ENCODE peak calls at places on chromosomes 5 and 9, in eight cellular contexts. B, H, U, Z, D, C, Q and G are unnamed samples.

GRCh38 chr5:14445581-14446290 is 135.9 kb upstream of the OTULINL start:
- DNase-seq in C (no peak), B (peak), H (peak), Q (no peak), D (no peak), Z (no peak), U (no peak), G (peak)

GRCh38 chr5:2902742-2903297 is 151.3 kb upstream of the IRX2 start:
- DNase-seq in U (no peak), Z (no peak), H (peak), C (no peak), D (no peak), Q (peak), B (no peak), G (no peak)

GRCh38 chr5:15020731-15021130 is 149.2 kb upstream of the ANKH start:
- DNase-seq in U (no peak), H (no peak), Z (no peak), Q (no peak), D (no peak), B (no peak), C (no peak), G (no peak)

GRCh38 chr5:20974423-20974822 is 986.4 kb upstream of the CDH18 start:
- DNase-seq in Q (no peak), Z (no peak), D (no peak), U (no peak), C (no peak), B (no peak), H (no peak), G (no peak)

GRCh38 chr9:115913666-115914065 is 239.9 kb upstream of the PAPPA start:
- DNase-seq in U (peak), B (peak), D (no peak), Q (no peak), Z (no peak), C (no peak), H (no peak), G (peak)

GRCh38 chr5:43603535-43604363 is 769 bp downstream of the NNT start:
- DNase-seq in H (peak), C (peak), U (peak), B (peak), D (peak), Z (peak), Q (peak), G (peak)

GRCh38 chr9:37215456-37216229 is 95.3 kb downstream of the ZCCHC7 start:
- DNase-seq in Z (no peak), H (no peak), D (no peak), C (no peak), U (peak), Q (no peak), B (peak), G (peak)

GRCh38 chr9:14865206-14865605 is 45.0 kb downstream of the FREM1 start:
- DNase-seq in U (no peak), D (no peak), B (no peak), Z (no peak), H (no peak), Q (no peak), C (no peak), G (no peak)

GRCh38 chr5:132305420-132305819 is 11.2 kb downstream of the SLC22A4 start:
- DNase-seq in Z (no peak), B (no peak), C (no peak), Q (no peak), U (no peak), H (no peak), D (no peak), G (no peak)

GRCh38 chr5:27900761-27901160 is 862.4 kb upstream of the CDH9 start:
- DNase-seq in Q (no peak), U (no peak), H (no peak), B (no peak), C (no peak), D (no peak), Z (no peak), G (no peak)

GRCh38 chr9:130892503-130893249 is 3.9 kb downstream of the QRFP start:
- DNase-seq in C (no peak), U (no peak), Q (no peak), H (no peak), Z (no peak), B (no peak), D (no peak), G (no peak)

GRCh38 chr9:130894546-130894945 is 2.1 kb downstream of the QRFP start:
- DNase-seq in H (no peak), Q (no peak), B (no peak), D (no peak), U (no peak), C (no peak), Z (no peak), G (no peak)

GRCh38 chr9:130895038-130895437 is 1.6 kb downstream of the QRFP start:
- DNase-seq in Q (no peak), U (no peak), D (no peak), C (no peak), Z (no peak), B (no peak), H (no peak), G (no peak)

GRCh38 chr9:130891699-130892502 is 4.7 kb downstream of the QRFP start:
- DNase-seq in D (no peak), Q (no peak), B (no peak), U (no peak), Z (no peak), H (no peak), C (no peak), G (no peak)

GRCh38 chr9:130893250-130894101 is 3.1 kb downstream of the QRFP start:
- DNase-seq in B (no peak), H (no peak), D (peak), C (no peak), Q (no peak), Z (peak), U (no peak), G (no peak)
- TF ChIP-seq CTCF in B (peak), H (no peak), D (no peak), C (no peak), Q (no peak), Z (no peak), U (peak), G (peak)

DNA sequence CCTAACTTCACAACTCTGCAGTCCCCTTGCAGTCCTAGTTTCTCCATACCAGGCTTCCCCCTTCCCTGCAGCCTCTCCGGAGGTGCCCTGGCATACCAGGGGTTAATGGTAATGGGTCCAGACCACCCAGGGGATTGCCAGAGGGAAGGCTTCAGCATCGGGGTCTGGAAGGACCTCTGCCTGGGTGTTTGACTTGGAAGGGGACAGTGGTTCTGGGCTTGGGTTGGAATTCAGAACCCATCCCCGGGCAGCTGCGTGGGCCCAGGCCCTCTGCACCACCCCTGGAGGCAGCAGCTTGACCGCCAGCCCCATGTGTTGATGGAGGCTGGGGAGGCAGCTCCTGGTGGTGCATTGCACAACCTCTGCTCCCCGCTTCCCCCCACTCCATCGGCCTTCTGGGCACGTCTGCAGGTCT is 1.3 kb downstream of the NCS1 start:
- DNase-seq in Q (peak), H (no peak), B (no peak), U (peak), D (peak), C (no peak), Z (no peak), G (peak)
- H3K4me3 ChIP-seq in Q (peak), H (no peak), B (peak), U (peak), D (no peak), C (peak), Z (peak), G (peak)

GRCh38 chr5:72842816-72843215 is 26.4 kb downstream of the TNPO1 start:
- DNase-seq in D (no peak), C (no peak), Z (no peak), B (peak), U (peak), H (no peak), Q (no peak), G (no peak)
- TF ChIP-seq CTCF in D (no peak), C (no peak), Z (no peak), B (no peak), U (peak), H (no peak), Q (no peak), G (no peak)

GRCh38 chr9:5854032-5854792 is 21.3 kb upstream of the ERMP1 start:
- DNase-seq in Q (no peak), Z (no peak), H (no peak), C (no peak), B (no peak), D (no peak), U (no peak), G (no peak)
- H3K4me3 ChIP-seq in Q (no peak), Z (no peak), H (no peak), C (no peak), B (no peak), D (no peak), U (no peak), G (no peak)

GRCh38 chr9:135952664-135953206 is 8.4 kb downstream of the UBAC1 start:
- DNase-seq in U (no peak), Q (no peak), C (no peak), Z (no peak), H (no peak), D (no peak), B (no peak), G (no peak)
- TF ChIP-seq CTCF in U (no peak), Q (no peak), C (no peak), Z (no peak), H (no peak), D (no peak), B (no peak), G (no peak)

GRCh38 chr5:140111859-140112551 is 1.9 kb upstream of the PURA start:
- DNase-seq in H (no peak), Q (no peak), Z (no peak), C (no peak), D (no peak), B (no peak), U (no peak), G (no peak)
- H3K4me3 ChIP-seq in H (no peak), Q (peak), Z (no peak), C (no peak), D (no peak), B (no peak), U (no peak), G (no peak)